ENCODE peak calls at places on chromosomes 5 and 9, in six cellular contexts. W is breast epithelium, P is dermis microvascular lymphatic vessel endothelial cell, B is EL, I is adipocyte, R is GDM1. S is an unnamed sample.

GRCh38 chr5:103375356-103375755 is 116.8 kb downstream of the MACIR start:
- DNase-seq in I (peak), P (no peak), R (no peak), B (peak), W (no peak), S (no peak)

GRCh38 chr9:107294756-107295155 is 11.7 kb downstream of the RAD23B start:
- DNase-seq in W (no peak), B (no peak), R (no peak), P (no peak), I (no peak), S (no peak)

GRCh38 chr5:140672455-140673186 is 755 bp downstream of the DND1 start:
- DNase-seq in R (no peak), I (peak), W (no peak), B (peak), P (no peak), S (no peak)

GRCh38 chr9:127523312-127523851 is 72.1 kb downstream of the LRSAM1 start:
- DNase-seq in P (no peak), R (peak), W (no peak), B (peak), I (peak), S (no peak)

GRCh38 chr5:72956324-72957140 is 691 bp downstream of the FCHO2 start:
- DNase-seq in B (peak), I (peak), P (peak), W (peak), R (peak), S (peak)

GRCh38 chr9:16010221-16010620 is 457.4 kb downstream of the CCDC171 start:
- DNase-seq in W (no peak), B (peak), R (no peak), P (no peak), I (no peak), S (no peak)

GRCh38 chr9:123002754-123003153 is 30.7 kb upstream of the GPR21 start:
- DNase-seq in P (no peak), B (peak), I (no peak), W (no peak), R (peak), S (peak)

GRCh38 chr9:4743131-4743875 is 2.3 kb upstream of the AK3 start:
- DNase-seq in P (no peak), I (peak), R (no peak), B (peak), W (no peak), S (no peak)

GRCh38 chr9:124442826-124443225 is 7.4 kb upstream of the ADGRD2 start:
- DNase-seq in P (no peak), B (no peak), R (no peak), I (no peak), W (peak), S (no peak)

GRCh38 chr5:95641803-95642220 is 4.8 kb upstream of the RFESD start:
- DNase-seq in R (no peak), I (peak), W (no peak), P (no peak), B (peak), S (no peak)

GRCh38 chr9:90642570-90643539 is at the start of gene DIRAS2:
- DNase-seq in W (peak), B (peak), P (peak), I (peak), R (no peak), S (peak)